ENCODE peak calls at places on chromosomes 4 and X, in seven cellular contexts. P, O, J, A, S, F and B are unnamed samples.

GRCh38 chrX:12010436-12010835 is 127.8 kb upstream of the FRMPD4 start:
- DNase-seq in P (no peak), O (no peak), J (no peak), A (no peak), S (no peak), F (no peak), B (no peak)

GRCh38 chrX:34223574-34223973 is 91.5 kb upstream of the FAM47A start:
- DNase-seq in P (no peak), O (no peak), J (no peak), A (no peak), S (no peak), F (no peak), B (no peak)

GRCh38 chrX:110402091-110402854 is 43.6 kb downstream of the RTL9 start:
- DNase-seq in P (no peak), O (peak), J (no peak), A (no peak), S (no peak), F (no peak), B (no peak)

GRCh38 chr4:47930971-47931804 is 16.8 kb upstream of the NFXL1 start:
- DNase-seq in P (no peak), O (no peak), J (no peak), A (peak), S (no peak), F (no peak), B (no peak)

GRCh38 chr4:48483006-48483776 is at the start of gene SLC10A4:
- DNase-seq in P (no peak), O (peak), J (no peak), A (peak), S (no peak), F (no peak), B (no peak)

GRCh38 chr4:139015948-139016451 is 419 bp downstream of the NOCT start:
- DNase-seq in P (no peak), O (peak), J (no peak), A (no peak), S (peak), F (no peak), B (no peak)

GRCh38 chrX:68991691-68992345 is 163.0 kb downstream of the EFNB1 start:
- DNase-seq in P (no peak), O (no peak), J (no peak), A (no peak), S (no peak), F (no peak), B (no peak)

GRCh38 chrX:106862972-106863688 is 40.0 kb downstream of the RIPPLY1 start:
- DNase-seq in P (peak), O (peak), J (peak), A (peak), S (peak), F (no peak), B (no peak)

GRCh38 chr4:129163427-129163826 is 67.5 kb downstream of the C4orf33 start:
- DNase-seq in P (no peak), O (no peak), J (no peak), A (no peak), S (no peak), F (no peak), B (no peak)

GRCh38 chr4:128850252-128850651 is 40.8 kb downstream of the JADE1 start:
- DNase-seq in P (no peak), O (no peak), J (no peak), A (no peak), S (no peak), F (no peak), B (no peak)

GRCh38 chrX:110310896-110311295 is 7.0 kb downstream of the AMMECR1 start:
- DNase-seq in P (no peak), O (peak), J (no peak), A (no peak), S (no peak), F (no peak), B (no peak)

GRCh38 chr4:25725870-25726269 is 70.2 kb downstream of the SLC34A2 start:
- DNase-seq in P (no peak), O (no peak), J (no peak), A (no peak), S (no peak), F (no peak), B (no peak)

GRCh38 chr4:76283900-76284299 is 22.6 kb upstream of the STBD1 start:
- DNase-seq in P (no peak), O (no peak), J (no peak), A (no peak), S (no peak), F (no peak), B (no peak)

GRCh38 chr4:87409420-87409939 is 12.9 kb upstream of the NUDT9 start:
- DNase-seq in P (no peak), O (no peak), J (no peak), A (no peak), S (peak), F (no peak), B (no peak)

GRCh38 chr4:8232748-8233147 is 33.7 kb downstream of the SH3TC1 start:
- DNase-seq in P (no peak), O (no peak), J (no peak), A (no peak), S (no peak), F (no peak), B (no peak)

GRCh38 chrX:56798866-56799864 is 70.1 kb downstream of the NBDY start:
- DNase-seq in P (no peak), O (no peak), J (no peak), A (peak), S (peak), F (no peak), B (no peak)

GRCh38 chrX:31590581-31591113 is 518.8 kb upstream of the FTHL17 start:
- DNase-seq in P (no peak), O (peak), J (no peak), A (no peak), S (peak), F (no peak), B (no peak)

GRCh38 chrX:84501798-84502628 is at the start of gene HDX:
- DNase-seq in P (no peak), O (no peak), J (no peak), A (peak), S (peak), F (peak), B (peak)

GRCh38 chrX:1418901-1419544 is 27.1 kb upstream of the SLC25A6 start:
- DNase-seq in P (no peak), O (no peak), J (no peak), A (no peak), S (no peak), F (no peak), B (no peak)

DNA sequence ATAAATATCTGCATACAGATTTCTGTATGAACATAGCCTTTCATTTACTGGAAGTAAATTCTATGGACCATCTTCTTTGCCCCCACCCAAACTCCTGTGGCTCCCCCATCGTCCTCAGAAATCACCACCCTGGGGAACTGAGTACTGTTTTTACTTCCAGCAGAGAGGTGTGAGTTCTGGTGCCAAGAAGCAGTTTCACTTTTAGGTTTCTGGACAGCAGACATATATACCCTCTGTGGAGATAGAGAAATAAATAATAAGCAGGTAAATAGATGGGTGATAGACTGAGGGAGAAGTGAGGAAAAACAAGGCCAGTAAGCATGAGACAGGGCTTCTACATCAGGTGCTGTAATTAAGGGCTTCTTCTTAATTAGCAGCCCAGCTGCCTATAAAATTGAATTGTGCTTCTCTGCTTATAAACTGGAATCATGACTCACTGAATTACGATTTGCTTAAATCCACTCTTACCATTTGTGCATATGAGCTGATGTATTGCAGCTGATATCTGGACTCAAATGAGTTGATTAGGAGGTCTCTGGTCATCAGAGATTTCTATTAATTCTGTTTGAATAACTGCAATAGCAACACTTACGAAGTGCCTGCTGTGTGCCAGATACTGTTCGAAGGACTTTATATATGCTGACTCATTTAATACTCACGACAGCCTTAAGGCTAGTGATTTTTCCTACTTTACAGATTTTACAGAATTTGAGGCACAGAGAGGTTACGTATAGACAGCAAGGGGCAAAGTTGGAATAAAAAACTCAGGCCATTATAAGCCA is 60.8 kb upstream of the DHX15 start:
- DNase-seq in P (no peak), O (no peak), J (no peak), A (no peak), S (no peak), F (no peak), B (no peak)
- TF ChIP-seq JUND in P (no peak), O (no peak), J (no peak), A (no peak), S (no peak), F (no peak), B (no peak)

DNA sequence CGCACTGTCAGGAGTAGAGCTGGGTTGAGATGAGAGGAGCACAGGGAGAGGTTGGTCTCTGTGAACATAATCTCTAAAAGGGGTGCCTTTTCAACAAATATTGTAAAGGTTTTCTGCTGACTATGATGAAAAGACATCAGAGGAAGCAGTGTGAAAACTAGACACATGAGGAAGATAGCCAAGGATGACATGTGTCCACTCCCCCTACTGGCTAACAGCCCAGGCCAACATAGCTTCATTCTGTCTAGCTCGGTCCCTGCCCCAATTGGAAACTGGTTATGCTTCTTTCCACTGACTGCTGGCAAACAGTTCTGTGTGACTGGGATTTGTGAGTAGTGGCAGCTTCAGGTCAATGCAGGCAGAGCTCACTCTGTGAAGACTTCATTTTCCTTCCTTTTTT is 115.4 kb upstream of the ESX1 start:
- DNase-seq in P (peak), O (peak), J (no peak), A (peak), S (peak), F (no peak), B (no peak)
- TF ChIP-seq JUND in P (no peak), O (no peak), J (no peak), A (no peak), S (no peak), F (no peak), B (no peak)

DNA sequence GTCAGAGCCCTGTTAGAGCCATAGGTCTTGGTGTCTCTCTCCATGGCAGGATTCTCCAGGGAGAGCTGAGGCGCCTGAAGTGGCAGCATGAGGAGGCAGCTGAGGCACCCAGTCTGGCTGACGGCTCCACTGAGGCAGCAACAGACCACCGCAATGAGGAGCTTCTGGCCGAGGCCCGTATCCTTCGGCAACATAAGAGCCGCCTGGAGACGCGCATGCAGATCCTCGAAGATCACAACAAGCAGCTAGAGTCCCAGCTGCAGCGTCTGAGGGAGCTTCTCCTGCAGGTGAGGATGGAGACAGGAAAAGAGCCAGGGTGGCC is 32.9 kb downstream of the TAF7L start:
- DNase-seq in P (no peak), O (no peak), J (no peak), A (no peak), S (no peak), F (no peak), B (no peak)
- TF ChIP-seq JUND in P (no peak), O (no peak), J (no peak), A (no peak), S (no peak), F (no peak), B (no peak)

GRCh38 chr4:181799670-181800069 is 443.5 kb upstream of the TENM3 start:
- DNase-seq in P (no peak), O (no peak), J (no peak), A (no peak), S (no peak), F (no peak), B (no peak)

GRCh38 chr4:181792641-181793612 is 450.3 kb upstream of the TENM3 start:
- DNase-seq in P (no peak), O (no peak), J (no peak), A (no peak), S (no peak), F (no peak), B (no peak)

GRCh38 chr4:181802207-181802606 is 441.0 kb upstream of the TENM3 start:
- DNase-seq in P (no peak), O (no peak), J (no peak), A (no peak), S (no peak), F (no peak), B (no peak)

GRCh38 chr4:181796502-181796901 is 446.7 kb upstream of the TENM3 start:
- DNase-seq in P (no peak), O (peak), J (no peak), A (no peak), S (no peak), F (no peak), B (no peak)
- TF ChIP-seq JUND in P (no peak), O (no peak), J (no peak), A (no peak), S (no peak), F (no peak), B (no peak)

GRCh38 chr4:11424000-11424399 is 4.7 kb downstream of the HS3ST1 start:
- DNase-seq in P (no peak), O (peak), J (no peak), A (peak), S (peak), F (no peak), B (no peak)

GRCh38 chr4:11421116-11421515 is 7.6 kb downstream of the HS3ST1 start:
- DNase-seq in P (no peak), O (no peak), J (no peak), A (no peak), S (no peak), F (no peak), B (no peak)

GRCh38 chr4:11424896-11425295 is 3.8 kb downstream of the HS3ST1 start:
- DNase-seq in P (no peak), O (no peak), J (no peak), A (no peak), S (no peak), F (no peak), B (peak)

GRCh38 chr4:11426003-11426402 is 2.7 kb downstream of the HS3ST1 start:
- DNase-seq in P (no peak), O (no peak), J (no peak), A (no peak), S (no peak), F (no peak), B (no peak)

DNA sequence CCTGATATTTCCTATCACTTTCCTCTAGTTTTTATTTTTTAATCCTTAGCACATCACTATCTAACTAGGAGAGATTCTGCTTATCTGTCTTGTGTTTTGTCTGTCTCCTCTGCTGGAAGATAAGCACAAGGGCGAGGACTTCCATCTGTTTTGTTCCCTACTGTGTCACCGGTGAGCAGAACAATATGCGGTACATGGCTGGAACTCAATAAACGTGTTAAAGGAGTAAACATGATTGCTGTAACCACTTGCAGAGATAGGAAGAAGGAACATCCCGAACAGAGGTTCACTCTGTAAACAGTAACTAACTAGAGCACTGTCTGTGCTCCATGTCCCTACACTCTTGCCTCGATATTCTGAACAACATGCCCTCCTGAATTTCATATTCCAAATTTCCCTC is 5.2 kb downstream of the HS3ST1 start:
- DNase-seq in P (no peak), O (no peak), J (no peak), A (no peak), S (no peak), F (no peak), B (no peak)
- TF ChIP-seq JUND in P (no peak), O (no peak), J (no peak), A (no peak), S (no peak), F (no peak), B (no peak)